ENCODE peak calls at places on chromosome 12, in four cellular contexts. L is GM12878, Q is AG09309, K is left lung. U is an unnamed sample.

GRCh38 chr12:96265836-96266235 is 71.7 kb downstream of the ELK3 start:
- DNase-seq in L (no peak), Q (no peak), K (no peak), U (no peak)

GRCh38 chr12:124299628-124300388 is 4.9 kb downstream of the RFLNA start:
- DNase-seq in L (no peak), Q (no peak), K (no peak), U (no peak)

GRCh38 chr12:99019798-99020197 is 374.7 kb downstream of the APAF1 start:
- DNase-seq in L (no peak), Q (no peak), K (no peak), U (no peak)

GRCh38 chr12:89970646-89971192 is 262.1 kb upstream of the ATP2B1 start:
- DNase-seq in L (no peak), Q (no peak), K (no peak), U (no peak)

GRCh38 chr12:68042212-68042699 is 53.0 kb downstream of the IFNG-AS1 start:
- DNase-seq in L (peak), Q (no peak), K (no peak), U (no peak)

GRCh38 chr12:127191124-127191523 is 1075.8 kb upstream of the TMEM132C start:
- DNase-seq in L (no peak), Q (no peak), K (no peak), U (no peak)

GRCh38 chr12:18242380-18243089 is 18.8 kb upstream of the PIK3C2G start:
- DNase-seq in L (no peak), Q (no peak), K (no peak), U (no peak)

GRCh38 chr12:124044809-124045321 is 71.8 kb downstream of the ZNF664 start:
- DNase-seq in L (no peak), Q (no peak), K (no peak), U (no peak)

GRCh38 chr12:3752741-3753486 is at the start of gene CRACR2A:
- DNase-seq in L (peak), Q (no peak), K (peak), U (no peak)

GRCh38 chr12:32179011-32179395 is 72.4 kb downstream of the BICD1 start:
- DNase-seq in L (no peak), Q (no peak), K (no peak), U (no peak)

DNA sequence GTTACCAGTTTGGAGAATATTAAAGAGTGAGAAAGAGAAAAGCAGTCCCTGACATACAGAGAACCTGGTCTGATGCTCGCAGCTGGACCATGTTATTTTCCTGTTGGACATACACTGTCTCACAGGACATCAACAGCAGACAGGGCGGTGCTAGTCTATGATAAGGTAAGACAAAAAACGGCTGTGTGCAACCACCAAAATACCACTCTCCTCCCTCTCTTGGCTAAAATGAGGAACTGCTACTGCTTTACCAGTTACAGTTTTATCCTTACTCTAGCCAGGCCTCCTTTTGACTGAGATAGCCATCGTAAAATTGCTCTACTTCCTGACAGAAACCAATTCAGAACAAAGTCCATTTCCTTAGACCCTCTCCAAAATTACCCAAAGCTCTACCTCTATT is 47.0 kb upstream of the ERGIC2 start:
- DNase-seq in L (peak), Q (no peak), K (no peak), U (no peak)
- TF ChIP-seq CTCF in L (peak), Q (peak), K (no peak), U (no peak)

DNA sequence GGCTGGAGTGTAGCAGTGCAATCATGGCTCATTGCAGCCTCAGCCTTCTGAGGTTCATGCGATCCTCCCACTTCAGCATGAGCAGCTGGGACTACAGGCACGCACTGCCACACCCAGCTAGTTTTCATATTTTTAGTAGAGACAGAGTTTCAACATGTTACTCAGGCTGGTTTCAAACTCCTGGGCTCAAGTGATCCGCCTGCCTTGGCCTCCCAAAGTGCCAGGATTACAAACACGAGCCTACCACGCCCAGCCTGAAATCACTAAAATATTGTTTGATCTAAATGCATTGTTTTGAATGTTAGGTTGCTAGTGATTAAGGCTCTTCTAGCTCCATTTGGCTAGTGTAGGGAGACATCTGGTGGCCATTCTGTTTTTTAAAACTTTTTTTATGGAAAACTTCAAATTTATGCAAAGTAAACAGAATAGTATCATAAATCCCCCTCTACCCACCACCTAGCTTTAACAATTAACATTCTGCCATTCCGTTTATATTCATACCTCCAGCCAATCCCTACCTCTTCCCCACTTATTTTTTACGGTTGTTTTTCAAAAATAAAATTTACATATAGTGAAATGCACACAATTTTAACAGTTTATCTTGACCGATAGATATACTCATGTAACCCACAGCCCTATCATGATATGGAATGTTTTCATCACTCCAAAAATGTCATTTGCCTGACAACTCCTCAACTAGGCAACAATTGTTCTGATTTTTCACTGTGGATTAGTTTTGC is 37.8 kb downstream of the MYO1H start:
- DNase-seq in L (no peak), Q (peak), K (no peak), U (no peak)
- TF ChIP-seq CTCF in L (peak), Q (peak), K (peak), U (no peak)

GRCh38 chr12:29591140-29592020 is 93.9 kb upstream of the OVCH1 start:
- DNase-seq in L (no peak), Q (no peak), K (no peak), U (no peak)
- TF ChIP-seq CTCF in L (no peak), Q (peak), K (no peak), U (no peak)

DNA sequence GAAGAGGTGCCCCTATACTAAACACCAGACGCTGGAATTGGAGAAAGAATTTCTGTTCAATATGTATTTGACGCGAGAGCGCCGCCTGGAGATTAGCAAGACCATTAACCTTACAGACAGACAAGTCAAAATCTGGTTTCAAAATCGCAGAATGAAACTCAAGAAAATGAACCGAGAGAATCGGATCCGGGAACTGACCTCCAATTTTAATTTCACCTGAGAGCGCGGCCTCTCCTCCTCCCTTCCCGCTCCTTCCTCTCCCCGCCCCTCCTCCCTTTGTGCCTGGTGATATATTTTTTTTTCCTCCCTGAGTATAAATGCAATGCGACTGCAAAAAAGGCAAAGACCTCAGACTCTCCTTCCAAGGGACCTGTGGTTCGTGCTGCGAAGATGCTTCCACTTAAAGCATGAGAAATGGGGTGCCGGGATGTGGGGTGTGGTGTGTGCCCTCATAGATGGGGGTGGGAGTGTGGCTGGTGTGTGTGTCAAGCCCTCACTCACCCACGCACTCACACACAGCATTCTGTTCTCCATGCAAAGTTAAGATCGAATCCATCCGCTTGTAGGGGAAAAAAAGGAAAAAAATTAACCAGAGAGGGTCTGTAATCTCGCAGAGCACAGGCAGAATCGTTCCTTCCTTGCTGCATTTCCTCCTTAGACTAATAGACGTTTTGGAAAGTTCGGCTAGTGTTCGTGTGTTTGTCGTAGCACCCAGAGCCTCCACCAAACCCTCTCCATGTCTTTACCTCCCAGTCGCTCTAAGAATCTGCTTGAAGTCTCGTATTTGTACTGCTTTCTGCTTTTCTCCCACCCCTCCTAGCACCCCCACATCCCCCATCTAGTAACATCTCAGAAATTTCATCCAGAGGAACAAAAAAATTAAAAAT is 4.5 kb downstream of the HOXC10 start:
- DNase-seq in L (peak), Q (no peak), K (no peak), U (no peak)
- TF ChIP-seq CTCF in L (peak), Q (peak), K (peak), U (no peak)

GRCh38 chr12:53324113-53324778 is 2.8 kb upstream of the AAAS start:
- DNase-seq in L (peak), Q (no peak), K (no peak), U (no peak)
- TF ChIP-seq CTCF in L (no peak), Q (no peak), K (no peak), U (no peak)

U was measured in omental fat pad.